ENCODE peak calls at places on chromosomes 3 and 15, in five cellular contexts. E is T47D; O is activated T-helper 9 cell treated with anti-CD3 and anti-CD28 coated beads, Interleukin-2, amount 50 U/mL, for 16 hours; Y is fibroblast of the conjunctiva; H is DND-41. C is an unnamed sample.

GRCh38 chr3:111729087-111729846 is 129.8 kb upstream of the PHLDB2 start:
- DNase-seq in E (no peak), O (no peak), Y (peak), H (no peak), C (no peak)

GRCh38 chr3:45773714-45774449 is 22.5 kb downstream of the SLC6A20 start:
- DNase-seq in E (no peak), O (no peak), Y (no peak), H (no peak), C (no peak)

GRCh38 chr3:60010778-60011177 is 961.0 kb upstream of the CFAP20DC start:
- DNase-seq in E (no peak), O (no peak), Y (no peak), H (peak), C (no peak)

GRCh38 chr3:14548321-14548729 is 8.2 kb upstream of the GRIP2 start:
- DNase-seq in E (peak), O (peak), Y (peak), H (peak), C (peak)

GRCh38 chr3:130528120-130528519 is 11.1 kb downstream of the COL6A6 start:
- DNase-seq in E (no peak), O (no peak), Y (no peak), H (no peak), C (no peak)

GRCh38 chr3:87311309-87311708 is 34.9 kb upstream of the POU1F1 start:
- DNase-seq in E (no peak), O (no peak), Y (no peak), H (no peak), C (no peak)

GRCh38 chr3:101193957-101194356 is 126.4 kb downstream of the IMPG2 start:
- DNase-seq in E (no peak), O (no peak), Y (no peak), H (no peak), C (no peak)

GRCh38 chr3:121748638-121749275 is 784 bp downstream of the GOLGB1 start:
- DNase-seq in E (peak), O (no peak), Y (no peak), H (no peak), C (no peak)

GRCh38 chr15:89361451-89362202 is 27.0 kb upstream of the POLG start:
- DNase-seq in E (peak), O (peak), Y (peak), H (peak), C (no peak)

GRCh38 chr3:72187131-72187530 is 402.2 kb upstream of the PROK2 start:
- DNase-seq in E (no peak), O (no peak), Y (no peak), H (no peak), C (no peak)

GRCh38 chr3:42106646-42107045 is 15.5 kb downstream of the TRAK1 start:
- DNase-seq in E (no peak), O (no peak), Y (no peak), H (no peak), C (no peak)

GRCh38 chr15:94300612-94301011 is 69.3 kb downstream of the MCTP2 start:
- DNase-seq in E (no peak), O (no peak), Y (no peak), H (no peak), C (no peak)

GRCh38 chr3:177820683-177821316 is 623.5 kb upstream of the TBL1XR1 start:
- DNase-seq in E (no peak), O (no peak), Y (no peak), H (no peak), C (no peak)

C was measured in amygdala.